ENCODE peak calls at places on chromosomes 5 and 9, in four cellular contexts. U is IMR-90, L is HCT116, C is A549. H is an unnamed sample.
A peak's percentile ranks its signal among the peaks of the same experiment; 100 is the strongest.

GRCh38 chr9:88179080-88179521 is 40.8 kb upstream of the SPATA31C2 start:
- DNase-seq in U (no peak), L (no peak), C (no peak), H (no peak)

GRCh38 chr5:5351288-5352089 is 71.0 kb upstream of the ICE1 start:
- DNase-seq in U (no peak), L (peak; percentile 13), C (peak; percentile 58), H (no peak)

GRCh38 chr9:128251701-128252100 is 24.1 kb downstream of the GOLGA2 start:
- DNase-seq in U (no peak), L (no peak), C (no peak), H (no peak)

GRCh38 chr9:93658184-93658925 is 82.0 kb downstream of the PHF2 start:
- DNase-seq in U (no peak), L (no peak), C (no peak), H (no peak)

GRCh38 chr5:110048508-110048907 is 358.8 kb downstream of the MAN2A1 start:
- DNase-seq in U (no peak), L (no peak), C (no peak), H (no peak)

GRCh38 chr5:122999947-123000563 is 36.5 kb downstream of the PPIC start:
- DNase-seq in U (no peak), L (peak; percentile 36), C (peak; percentile 39), H (peak; percentile 40)

GRCh38 chr5:96049398-96050272 is 88.0 kb upstream of the ELL2 start:
- DNase-seq in U (peak; percentile 91), L (no peak), C (no peak), H (no peak)

GRCh38 chr9:120873512-120873911 is 3.5 kb downstream of the PHF19 start:
- DNase-seq in U (no peak), L (peak; percentile 59), C (peak; percentile 62), H (no peak)

GRCh38 chr9:137294091-137294683 is 7.9 kb downstream of the NRARP start:
- DNase-seq in U (peak; percentile 56), L (peak; percentile 74), C (peak; percentile 72), H (no peak)

GRCh38 chr5:151357097-151357496 is 9.7 kb upstream of the SLC36A2 start:
- DNase-seq in U (no peak), L (no peak), C (no peak), H (no peak)

GRCh38 chr5:58868931-58869330 is 286.1 kb downstream of the RAB3C start:
- DNase-seq in U (no peak), L (no peak), C (no peak), H (no peak)

GRCh38 chr9:104779334-104779733 is 15.4 kb downstream of the NIPSNAP3B start:
- DNase-seq in U (no peak), L (no peak), C (no peak), H (no peak)

GRCh38 chr9:6007770-6008168 is 7.7 kb downstream of the RANBP6 start:
- DNase-seq in U (peak; percentile 42), L (peak; percentile 27), C (peak; percentile 38), H (no peak)

GRCh38 chr9:82939451-82939850 is 123.5 kb downstream of the RASEF start:
- DNase-seq in U (no peak), L (no peak), C (peak; percentile 30), H (no peak)

GRCh38 chr9:93183663-93184438 is at the start of gene WNK2:
- DNase-seq in U (no peak), L (no peak), C (peak; percentile 76), H (no peak)

GRCh38 chr5:122702524-122702875 is 72.4 kb upstream of the SNX2 start:
- DNase-seq in U (no peak), L (no peak), C (no peak), H (no peak)

GRCh38 chr5:87268126-87268969 is 665 bp downstream of the RASA1 start:
- DNase-seq in U (peak; percentile 60), L (peak; percentile 56), C (peak; percentile 68), H (peak; percentile 51)

GRCh38 chr9:127168756-127169506 is 46.5 kb upstream of the ANGPTL2 start:
- DNase-seq in U (no peak), L (no peak), C (no peak), H (no peak)

GRCh38 chr5:160390787-160391696 is 8.8 kb downstream of the FAM200C start:
- DNase-seq in U (peak; percentile 36), L (no peak), C (no peak), H (no peak)

GRCh38 chr9:82991684-82992083 is 71.3 kb downstream of the RASEF start:
- DNase-seq in U (no peak), L (no peak), C (no peak), H (no peak)

GRCh38 chr9:7243838-7244237 is 486.1 kb downstream of the KDM4C start:
- DNase-seq in U (no peak), L (no peak), C (no peak), H (no peak)

GRCh38 chr9:27168496-27168895 is 59.5 kb downstream of the TEK start:
- DNase-seq in U (peak; percentile 45), L (no peak), C (no peak), H (no peak)

GRCh38 chr5:142618125-142618524 is 67.8 kb downstream of the FGF1 start:
- DNase-seq in U (peak; percentile 93), L (no peak), C (no peak), H (no peak)

GRCh38 chr9:129697111-129697955 is 31.9 kb downstream of the PRRX2 start:
- DNase-seq in U (peak; percentile 78), L (no peak), C (peak; percentile 60), H (no peak)

DNA sequence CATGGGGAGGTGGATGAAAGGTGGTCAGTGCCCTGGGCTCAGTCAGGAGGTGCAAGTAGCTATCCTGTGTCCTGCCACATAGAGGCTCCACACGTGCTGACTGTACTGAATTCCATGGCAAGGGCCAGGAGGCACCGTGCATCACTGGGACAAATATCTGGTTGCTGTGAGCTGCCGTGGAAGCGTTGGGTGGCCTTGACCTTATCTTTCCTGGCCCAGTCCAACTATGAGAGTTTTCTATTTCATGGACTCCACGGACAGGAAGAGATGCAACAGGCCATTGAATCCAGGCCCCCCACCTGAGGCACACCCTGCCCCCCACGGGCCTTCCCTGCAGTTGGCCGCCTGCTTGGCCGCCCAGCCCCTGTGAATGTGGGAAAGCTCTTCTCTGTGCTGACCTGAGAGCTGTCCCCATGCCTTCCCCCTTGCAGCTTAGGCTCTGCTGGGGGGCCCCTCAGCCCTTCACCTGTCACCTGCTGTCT is 1.7 kb downstream of the GRHPR start:
- DNase-seq in U (no peak), L (no peak), C (no peak), H (no peak)
- TF ChIP-seq CEBPB in U (no peak), L (no peak), C (no peak), H (no peak)

DNA sequence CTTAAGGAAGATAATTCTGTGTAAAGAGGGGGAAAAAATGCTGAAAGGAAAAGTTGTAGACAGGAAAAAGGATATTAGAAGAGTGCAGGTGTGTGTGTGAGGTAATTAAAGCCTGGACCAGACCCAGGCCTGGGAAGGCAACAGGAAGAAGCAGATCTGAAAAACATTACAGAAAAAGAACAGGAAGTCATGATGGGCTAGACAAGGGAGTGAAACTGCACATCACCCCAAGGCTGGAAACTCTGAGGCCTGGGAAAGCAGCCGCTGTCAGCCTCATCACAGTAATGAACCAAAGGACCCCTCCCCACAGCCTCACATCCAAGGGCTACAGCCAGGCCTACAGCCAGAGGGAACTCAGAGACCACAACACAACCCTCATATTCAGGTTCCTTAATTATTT is 258.4 kb downstream of the CWC27 start:
- DNase-seq in U (no peak), L (no peak), C (no peak), H (no peak)
- TF ChIP-seq CEBPB in U (no peak), L (no peak), C (no peak), H (no peak)

GRCh38 chr5:57493034-57493433 is 10.4 kb upstream of the ACTBL2 start:
- DNase-seq in U (no peak), L (no peak), C (no peak), H (no peak)

GRCh38 chr5:57486206-57486605 is 3.6 kb upstream of the ACTBL2 start:
- DNase-seq in U (peak; percentile 42), L (no peak), C (no peak), H (no peak)

GRCh38 chr5:57491369-57491965 is 8.9 kb upstream of the ACTBL2 start:
- DNase-seq in U (no peak), L (no peak), C (no peak), H (no peak)

GRCh38 chr5:57492632-57493031 is 10.0 kb upstream of the ACTBL2 start:
- DNase-seq in U (no peak), L (no peak), C (no peak), H (no peak)

GRCh38 chr5:57488308-57488955 is 5.8 kb upstream of the ACTBL2 start:
- DNase-seq in U (peak; percentile 86), L (no peak), C (no peak), H (no peak)
- TF ChIP-seq CEBPB in U (no peak), L (no peak), C (no peak), H (no peak)

DNA sequence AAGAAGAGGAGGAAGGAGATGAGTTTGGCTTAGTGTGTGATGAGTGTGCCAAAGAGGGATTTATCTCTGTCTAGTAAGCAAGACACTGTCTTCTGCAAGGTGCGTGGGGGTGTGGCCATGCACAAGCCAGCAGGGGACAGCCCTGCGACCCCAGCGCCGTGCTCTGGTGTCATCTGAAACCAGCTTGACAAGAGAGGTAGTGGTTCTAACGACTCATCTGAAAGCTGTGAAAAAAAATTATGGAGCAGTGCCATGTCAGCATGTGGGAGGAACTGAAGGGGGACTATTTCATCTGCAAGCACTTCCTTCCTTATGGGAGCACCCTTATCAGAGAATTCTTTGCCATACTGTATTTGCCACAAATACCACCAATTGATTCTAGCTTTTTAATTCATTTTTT is 398.6 kb downstream of the PSAT1 start:
- DNase-seq in U (no peak), L (no peak), C (no peak), H (no peak)
- TF ChIP-seq CEBPB in U (no peak), L (no peak), C (no peak), H (no peak)

GRCh38 chr9:136273244-136273865 is 27.7 kb upstream of the QSOX2 start:
- DNase-seq in U (peak; percentile 13), L (no peak), C (no peak), H (no peak)
- TF ChIP-seq CEBPB in U (peak; percentile 74), L (no peak), C (no peak), H (no peak)